ENCODE peak calls at places on chromosome 7, in nine cellular contexts. O is epithelial cell of esophagus, J is choroid plexus epithelial cell, Z is lower lobe of right lung, T is cardiac fibroblast, L is fibroblast of the aortic adventitia, P is AG09309, M is Panc1, Q is prostate gland. K is an unnamed sample.

GRCh38 chr7:38102486-38102885 is 75.6 kb upstream of the STARD3NL start:
- DNase-seq in O (no peak), J (peak; percentile 74), Z (no peak), T (peak; percentile 6), L (peak; percentile 90), P (no peak), M (no peak), Q (no peak), K (no peak)

GRCh38 chr7:38339953-38340819 is 66.8 kb upstream of the TARP start:
- DNase-seq in O (no peak), J (no peak), Z (no peak), T (no peak), L (no peak), P (no peak), M (no peak), Q (no peak), K (no peak)

GRCh38 chr7:55574062-55574717 is 1.9 kb upstream of the VOPP1 start:
- DNase-seq in O (peak; percentile 78), J (peak; percentile 64), Z (no peak), T (peak; percentile 44), L (peak; percentile 54), P (no peak), M (no peak), Q (no peak), K (peak; percentile 15)

GRCh38 chr7:129719980-129720732 is 108.6 kb downstream of the NRF1 start:
- DNase-seq in O (no peak), J (peak; percentile 37), Z (no peak), T (peak; percentile 19), L (peak; percentile 43), P (no peak), M (no peak), Q (no peak), K (peak; percentile 34)

GRCh38 chr7:123682690-123683089 is 27.0 kb downstream of the LMOD2 start:
- DNase-seq in O (peak; percentile 56), J (peak; percentile 88), Z (no peak), T (peak; percentile 77), L (peak; percentile 81), P (peak; percentile 52), M (peak; percentile 35), Q (peak; percentile 21), K (peak; percentile 66)

GRCh38 chr7:121138262-121138933 is 149.9 kb downstream of the CPED1 start:
- DNase-seq in O (peak; percentile 69), J (peak; percentile 30), Z (no peak), T (no peak), L (peak; percentile 45), P (no peak), M (peak; percentile 15), Q (peak; percentile 30), K (no peak)

GRCh38 chr7:124698964-124699363 is 66.6 kb downstream of the GPR37 start:
- DNase-seq in O (no peak), J (no peak), Z (no peak), T (no peak), L (no peak), P (no peak), M (no peak), Q (no peak), K (no peak)

GRCh38 chr7:35714407-35714806 is 19.5 kb upstream of the HERPUD2 start:
- DNase-seq in O (peak; percentile 60), J (no peak), Z (no peak), T (no peak), L (no peak), P (no peak), M (no peak), Q (no peak), K (no peak)

GRCh38 chr7:23184709-23185354 is 3.0 kb downstream of the NUP42 start:
- DNase-seq in O (peak; percentile 69), J (peak; percentile 77), Z (no peak), T (peak; percentile 64), L (peak; percentile 76), P (no peak), M (peak; percentile 42), Q (peak; percentile 28), K (peak; percentile 81)

GRCh38 chr7:98301693-98302470 is 20.4 kb downstream of the BRI3 start:
- DNase-seq in O (no peak), J (no peak), Z (no peak), T (no peak), L (no peak), P (no peak), M (no peak), Q (no peak), K (no peak)

GRCh38 chr7:150857276-150858055 is 5.1 kb downstream of the AOC1 start:
- DNase-seq in O (no peak), J (no peak), Z (no peak), T (no peak), L (no peak), P (no peak), M (no peak), Q (no peak), K (no peak)

GRCh38 chr7:93150200-93150835 is 2.1 kb upstream of the SAMD9L start:
- DNase-seq in O (peak; percentile 49), J (peak; percentile 30), Z (no peak), T (peak; percentile 65), L (peak; percentile 42), P (no peak), M (no peak), Q (no peak), K (peak; percentile 64)

GRCh38 chr7:143363011-143363937 is 761 bp upstream of the FAM131B start:
- DNase-seq in O (no peak), J (no peak), Z (no peak), T (no peak), L (no peak), P (no peak), M (no peak), Q (no peak), K (peak; percentile 24)
- H3K4me3 ChIP-seq in O (no peak overlapping the region), J (peak overlapping the region; percentile 17), Z (peak overlapping the region; percentile 60), T (no peak overlapping the region), L (peak overlapping the region; percentile 9), P (peak overlapping the region; percentile 2), M (peak overlapping the region; percentile 44), Q (peak overlapping the region; percentile 33), K (peak overlapping the region; percentile 15)

GRCh38 chr7:116543664-116544063 is 18.8 kb downstream of the CAV1 start:
- DNase-seq in O (peak; percentile 62), J (peak; percentile 78), Z (no peak), T (peak; percentile 80), L (no peak), P (no peak), M (no peak), Q (no peak), K (peak; percentile 55)
- TF ChIP-seq CTCF in O (no peak), J (no peak), Z (no peak), T (no peak), L (no peak), P (no peak), M (no peak), Q (no peak), K (no peak)

DNA sequence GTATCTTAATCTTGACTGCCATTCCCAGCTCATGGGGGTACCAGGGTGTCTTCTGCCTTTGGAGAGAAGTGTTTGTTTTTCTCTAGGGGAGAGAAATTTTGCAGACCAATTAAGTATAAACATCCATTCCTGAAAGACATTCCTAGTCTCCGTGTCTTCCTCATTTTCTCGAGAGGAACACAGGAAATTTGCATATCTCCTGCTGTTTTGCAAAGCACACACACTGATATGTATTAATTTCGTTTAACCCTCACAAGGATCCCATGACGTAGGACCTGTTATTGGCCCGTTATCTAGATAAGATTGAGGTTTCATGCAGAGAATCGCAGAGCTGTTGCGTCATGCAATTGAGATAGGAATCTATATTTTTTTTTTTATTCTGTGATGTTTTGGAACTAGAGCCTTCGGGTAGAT is 944 bp downstream of the RHBDD2 start:
- DNase-seq in O (no peak), J (peak; percentile 77), Z (no peak), T (peak; percentile 17), L (peak; percentile 82), P (no peak), M (no peak), Q (no peak), K (no peak)
- H3K4me3 ChIP-seq in O (peak overlapping the region; percentile 93), J (peak overlapping the region; percentile 96), Z (peak overlapping the region; percentile 93), T (peak overlapping the region; percentile 96), L (peak overlapping the region; percentile 78), P (peak overlapping the region; percentile 99), M (peak overlapping the region; percentile 77), Q (peak overlapping the region; percentile 74), K (peak overlapping the region; percentile 89)

GRCh38 chr7:24945899-24946298 is 34.1 kb downstream of the OSBPL3 start:
- DNase-seq in O (no peak), J (no peak), Z (no peak), T (no peak), L (no peak), P (no peak), M (no peak), Q (no peak), K (no peak)
- TF ChIP-seq CTCF in O (no peak), J (no peak), Z (no peak), T (no peak), L (no peak), P (no peak), M (no peak), Q (no peak), K (no peak)

GRCh38 chr7:7970620-7971307 is 2.2 kb downstream of the GLCCI1 start:
- DNase-seq in O (no peak), J (peak; percentile 33), Z (no peak), T (peak; percentile 13), L (peak; percentile 26), P (no peak), M (no peak), Q (no peak), K (no peak)

GRCh38 chr7:7971308-7972040 is 2.9 kb downstream of the GLCCI1 start:
- DNase-seq in O (no peak), J (no peak), Z (no peak), T (no peak), L (no peak), P (no peak), M (no peak), Q (no peak), K (no peak)

GRCh38 chr7:7972927-7973594 is 4.5 kb downstream of the GLCCI1 start:
- DNase-seq in O (no peak), J (no peak), Z (no peak), T (no peak), L (no peak), P (no peak), M (no peak), Q (no peak), K (no peak)

GRCh38 chr7:7970113-7970619 is 1.6 kb downstream of the GLCCI1 start:
- DNase-seq in O (no peak), J (no peak), Z (no peak), T (no peak), L (no peak), P (no peak), M (no peak), Q (no peak), K (no peak)

GRCh38 chr7:7972128-7972527 is 3.5 kb downstream of the GLCCI1 start:
- DNase-seq in O (no peak), J (no peak), Z (no peak), T (no peak), L (no peak), P (no peak), M (no peak), Q (no peak), K (peak; percentile 44)
- H3K4me3 ChIP-seq in O (no peak overlapping the region), J (no peak overlapping the region), Z (peak overlapping the region; percentile 95), T (no peak overlapping the region), L (no peak overlapping the region), P (no peak overlapping the region), M (peak overlapping the region; percentile 87), Q (no peak overlapping the region), K (peak overlapping the region; percentile 78)

K was measured in foreskin fibroblast.